ENCODE peak calls at places on chromosome 20, in nine cellular contexts. One of them, this sample, is unnamed.

GRCh38 chr20:23397961-23398360 is 23.3 kb downstream of the NAPB start:
- DNase-seq in ELR: peak
- DNase-seq in NCI-H526 treated with DMSO at 0.1 percent for 48 hours: no peak
- DNase-seq in A549: no peak
- DNase-seq in Kasumi-1: peak
- DNase-seq in SW480: no peak
- DNase-seq in stomach: no peak
- DNase-seq in NCI-H146: no peak
- DNase-seq in right cardiac atrium: no peak
- DNase-seq in this sample: peak

GRCh38 chr20:46974669-46975434 is 80.2 kb downstream of the EYA2 start:
- DNase-seq in ELR: no peak
- DNase-seq in NCI-H526 treated with DMSO at 0.1 percent for 48 hours: no peak
- DNase-seq in A549: no peak
- DNase-seq in Kasumi-1: no peak
- DNase-seq in SW480: no peak
- DNase-seq in stomach: no peak
- DNase-seq in NCI-H146: no peak
- DNase-seq in right cardiac atrium: no peak
- DNase-seq in this sample: no peak

GRCh38 chr20:1631309-1632227 is 11.8 kb upstream of the SIRPB1 start:
- DNase-seq in ELR: no peak
- DNase-seq in NCI-H526 treated with DMSO at 0.1 percent for 48 hours: no peak
- DNase-seq in A549: no peak
- DNase-seq in Kasumi-1: no peak
- DNase-seq in SW480: no peak
- DNase-seq in stomach: no peak
- DNase-seq in NCI-H146: no peak
- DNase-seq in right cardiac atrium: no peak
- DNase-seq in this sample: peak

GRCh38 chr20:34751453-34751852 is 47.3 kb downstream of the TP53INP2 start:
- DNase-seq in ELR: no peak
- DNase-seq in NCI-H526 treated with DMSO at 0.1 percent for 48 hours: no peak
- DNase-seq in A549: no peak
- DNase-seq in Kasumi-1: no peak
- DNase-seq in SW480: no peak
- DNase-seq in stomach: no peak
- DNase-seq in NCI-H146: no peak
- DNase-seq in right cardiac atrium: no peak
- DNase-seq in this sample: no peak

GRCh38 chr20:62046431-62046830 is 19.2 kb downstream of the TAF4 start:
- DNase-seq in ELR: no peak
- DNase-seq in NCI-H526 treated with DMSO at 0.1 percent for 48 hours: no peak
- DNase-seq in A549: no peak
- DNase-seq in Kasumi-1: no peak
- DNase-seq in SW480: no peak
- DNase-seq in stomach: no peak
- DNase-seq in NCI-H146: no peak
- DNase-seq in right cardiac atrium: peak
- DNase-seq in this sample: no peak

GRCh38 chr20:57617079-57617795 is 3.0 kb downstream of the ZBP1 start:
- DNase-seq in ELR: no peak
- DNase-seq in NCI-H526 treated with DMSO at 0.1 percent for 48 hours: no peak
- DNase-seq in A549: no peak
- DNase-seq in Kasumi-1: no peak
- DNase-seq in SW480: no peak
- DNase-seq in stomach: no peak
- DNase-seq in NCI-H146: no peak
- DNase-seq in right cardiac atrium: no peak
- DNase-seq in this sample: no peak

GRCh38 chr20:31985152-31985551 is 17.2 kb downstream of the XKR7 start:
- DNase-seq in ELR: no peak
- DNase-seq in NCI-H526 treated with DMSO at 0.1 percent for 48 hours: no peak
- DNase-seq in A549: no peak
- DNase-seq in Kasumi-1: no peak
- DNase-seq in SW480: no peak
- DNase-seq in stomach: no peak
- DNase-seq in NCI-H146: no peak
- DNase-seq in right cardiac atrium: no peak
- DNase-seq in this sample: no peak

GRCh38 chr20:58084966-58085365 is 143.5 kb downstream of the ANKRD60 start:
- DNase-seq in ELR: no peak
- DNase-seq in NCI-H526 treated with DMSO at 0.1 percent for 48 hours: no peak
- DNase-seq in A549: no peak
- DNase-seq in Kasumi-1: no peak
- DNase-seq in SW480: no peak
- DNase-seq in stomach: no peak
- DNase-seq in NCI-H146: peak
- DNase-seq in right cardiac atrium: no peak
- DNase-seq in this sample: no peak

GRCh38 chr20:23063573-23063972 is 14.1 kb upstream of the THBD start:
- DNase-seq in ELR: no peak
- DNase-seq in NCI-H526 treated with DMSO at 0.1 percent for 48 hours: no peak
- DNase-seq in A549: no peak
- DNase-seq in Kasumi-1: peak
- DNase-seq in SW480: no peak
- DNase-seq in stomach: no peak
- DNase-seq in NCI-H146: no peak
- DNase-seq in right cardiac atrium: no peak
- DNase-seq in this sample: no peak

GRCh38 chr20:19265646-19266374 is 53.4 kb downstream of the SLC24A3 start:
- DNase-seq in ELR: peak
- DNase-seq in NCI-H526 treated with DMSO at 0.1 percent for 48 hours: no peak
- DNase-seq in A549: no peak
- DNase-seq in Kasumi-1: no peak
- DNase-seq in SW480: peak
- DNase-seq in stomach: no peak
- DNase-seq in NCI-H146: no peak
- DNase-seq in right cardiac atrium: no peak
- DNase-seq in this sample: no peak

This sample was measured in amniotic epithelial cell.